ENCODE peak calls at places on chromosomes 7 and 10, in four cellular contexts. U is GM12878, N is H1, V is HepG2. B is an unnamed sample.

GRCh38 chr10:104139221-104139620 is 17.2 kb downstream of the SFR1 start:
- DNase-seq in V (no peak), U (no peak), N (no peak), B (no peak)

GRCh38 chr10:99236627-99237309 is 1.1 kb upstream of the HPSE2 start:
- DNase-seq in U (no peak), V (no peak), N (no peak), B (no peak)

GRCh38 chr10:19816420-19817250 is at the start of gene PLXDC2:
- DNase-seq in N (no peak), V (no peak), U (no peak), B (peak)

GRCh38 chr7:139774376-139774775 is 3.4 kb downstream of the HIPK2 start:
- DNase-seq in N (no peak), U (no peak), V (no peak), B (no peak)

GRCh38 chr7:27242580-27243339 is at the start of gene EVX1:
- DNase-seq in N (no peak), U (no peak), V (no peak), B (no peak)

GRCh38 chr10:19930936-19931859 is 115.0 kb downstream of the PLXDC2 start:
- DNase-seq in V (no peak), N (no peak), U (no peak), B (no peak)

GRCh38 chr7:50448823-50449222 is 1.3 kb downstream of the FIGNL1 start:
- DNase-seq in U (no peak), V (no peak), N (no peak), B (no peak)

GRCh38 chr10:35783305-35783838 is 141.3 kb upstream of the FZD8 start:
- DNase-seq in V (no peak), N (no peak), U (no peak), B (no peak)

GRCh38 chr7:43872401-43873165 is 3.3 kb upstream of the MRPS24 start:
- DNase-seq in U (no peak), V (no peak), N (no peak), B (no peak)

GRCh38 chr10:78905015-78905939 is 163.5 kb upstream of the ZMIZ1 start:
- DNase-seq in V (no peak), N (no peak), U (no peak), B (no peak)

GRCh38 chr10:88256013-88256680 is 327.0 kb downstream of the RNLS start:
- DNase-seq in N (no peak), U (no peak), V (no peak), B (no peak)

GRCh38 chr10:78849115-78849514 is 219.7 kb upstream of the ZMIZ1 start:
- DNase-seq in N (no peak), V (no peak), U (no peak), B (no peak)

GRCh38 chr10:31353574-31353973 is 34.6 kb downstream of the ZEB1 start:
- DNase-seq in V (peak), N (no peak), U (peak), B (no peak)

GRCh38 chr7:27767374-27767773 is 27.4 kb downstream of the TAX1BP1 start:
- DNase-seq in N (no peak), V (no peak), U (no peak), B (no peak)

GRCh38 chr10:5553400-5554170 is 28.8 kb downstream of the CALML3 start:
- DNase-seq in N (no peak), V (no peak), U (no peak), B (no peak)

GRCh38 chr10:77859200-77859864 is 67.2 kb downstream of the DLG5 start:
- DNase-seq in U (no peak), V (no peak), N (no peak), B (no peak)

GRCh38 chr10:121294630-121295029 is 303.6 kb downstream of the FGFR2 start:
- DNase-seq in U (no peak), N (no peak), V (no peak), B (no peak)

GRCh38 chr10:122863216-122863615 is 16.2 kb downstream of the FAM24B start:
- DNase-seq in V (no peak), U (no peak), N (no peak), B (no peak)

GRCh38 chr7:106774768-106775551 is 90.1 kb upstream of the PIK3CG start:
- DNase-seq in V (no peak), N (no peak), U (no peak), B (no peak)

GRCh38 chr10:68080853-68081431 is 5.9 kb upstream of the HERC4 start:
- DNase-seq in V (no peak), U (no peak), N (no peak), B (no peak)

GRCh38 chr7:134040988-134041387 is 86.2 kb upstream of the LRGUK start:
- DNase-seq in N (no peak), U (no peak), V (no peak), B (no peak)

DNA sequence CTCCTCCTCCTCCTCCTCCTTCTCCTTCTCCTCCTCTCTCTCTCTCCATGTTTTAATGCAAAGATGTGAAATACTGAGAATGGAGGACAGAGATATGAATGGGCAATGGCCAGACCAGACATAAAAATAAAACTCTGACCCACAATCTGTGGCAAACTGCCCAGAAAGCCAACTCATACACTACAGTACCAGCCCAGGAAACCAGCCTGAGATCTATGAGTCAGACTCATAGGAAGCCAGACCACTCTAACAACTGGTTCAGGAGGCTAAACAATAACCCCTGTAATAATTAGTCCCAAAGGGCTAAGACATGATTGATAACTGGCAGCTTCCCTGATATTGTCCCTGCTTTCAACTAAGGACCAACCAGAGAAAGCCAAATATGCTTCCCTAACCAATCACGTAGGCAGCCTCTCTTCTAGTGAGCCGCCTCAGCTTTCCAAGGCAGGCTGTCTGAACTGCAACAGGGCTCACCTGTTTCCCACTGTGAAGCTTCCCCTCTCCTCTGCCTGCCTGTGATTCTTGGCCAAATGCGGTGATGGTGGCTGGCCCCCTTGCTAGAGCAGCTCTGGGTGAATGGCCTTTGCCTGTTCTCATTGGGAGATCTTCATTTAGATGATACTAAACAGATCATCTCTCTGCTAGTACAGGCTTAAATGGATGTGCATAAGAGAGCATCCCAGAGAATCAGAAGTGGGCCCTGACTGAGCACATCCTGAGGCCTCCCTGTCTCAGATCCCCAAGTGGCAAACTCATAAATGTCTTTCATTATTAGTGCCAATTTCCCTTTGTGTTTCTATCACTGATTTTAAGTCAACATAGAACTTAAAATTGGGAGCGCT is 817.6 kb downstream of the TNS3 start:
- DNase-seq in V (no peak), U (peak), N (no peak), B (no peak)
- TF ChIP-seq SP1 in V (no peak), U (no peak), N (no peak), B (no peak)

GRCh38 chr7:85516675-85517074 is 329.8 kb upstream of the SEMA3D start:
- DNase-seq in N (no peak), U (no peak), V (no peak), B (no peak)

GRCh38 chr7:85522070-85522469 is 335.2 kb upstream of the SEMA3D start:
- DNase-seq in U (no peak), N (no peak), V (no peak), B (no peak)

GRCh38 chr7:85525661-85526060 is 338.8 kb upstream of the SEMA3D start:
- DNase-seq in V (no peak), U (no peak), N (no peak), B (no peak)

DNA sequence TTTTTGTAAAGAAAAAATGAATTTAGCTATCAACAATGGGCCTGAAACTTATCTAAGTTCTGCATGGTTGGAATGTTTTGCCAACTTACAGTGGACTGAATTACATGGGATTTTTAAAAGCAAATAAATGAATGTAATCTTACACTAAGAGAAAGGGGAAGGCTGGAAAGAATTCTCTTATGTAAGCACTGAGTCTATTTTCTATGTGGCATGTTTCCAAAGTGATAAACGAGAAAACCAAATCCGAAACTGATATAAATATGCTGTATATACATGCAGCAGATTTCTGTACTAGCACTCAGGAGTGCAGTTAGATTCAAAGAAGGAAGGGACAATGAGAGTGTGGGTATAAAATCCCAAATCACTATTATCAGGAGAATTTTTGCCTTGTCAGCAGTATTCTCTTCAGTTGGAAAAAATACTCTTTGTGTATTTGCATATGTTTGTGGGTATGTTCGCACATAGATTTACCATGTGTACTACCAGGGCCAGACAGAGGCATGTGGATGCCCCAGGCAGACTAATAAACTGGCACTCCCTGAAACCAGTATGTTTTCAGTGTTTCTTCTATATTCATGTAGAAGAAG is 334.3 kb upstream of the SEMA3D start:
- DNase-seq in V (no peak), N (no peak), U (no peak), B (no peak)
- TF ChIP-seq SUZ12 in V (no peak), N (no peak), U (no peak), B (no peak)

GRCh38 chr10:58925381-58925780 is 251.1 kb upstream of the PHYHIPL start:
- DNase-seq in V (no peak), N (no peak), U (no peak), B (no peak)

GRCh38 chr10:58921366-58921947 is 255.0 kb upstream of the PHYHIPL start:
- DNase-seq in U (no peak), V (no peak), N (no peak), B (no peak)

GRCh38 chr10:58920655-58921003 is 255.8 kb upstream of the PHYHIPL start:
- DNase-seq in N (no peak), U (no peak), V (no peak), B (no peak)

GRCh38 chr10:58918887-58919286 is 257.6 kb upstream of the PHYHIPL start:
- DNase-seq in N (no peak), U (no peak), V (no peak), B (no peak)

DNA sequence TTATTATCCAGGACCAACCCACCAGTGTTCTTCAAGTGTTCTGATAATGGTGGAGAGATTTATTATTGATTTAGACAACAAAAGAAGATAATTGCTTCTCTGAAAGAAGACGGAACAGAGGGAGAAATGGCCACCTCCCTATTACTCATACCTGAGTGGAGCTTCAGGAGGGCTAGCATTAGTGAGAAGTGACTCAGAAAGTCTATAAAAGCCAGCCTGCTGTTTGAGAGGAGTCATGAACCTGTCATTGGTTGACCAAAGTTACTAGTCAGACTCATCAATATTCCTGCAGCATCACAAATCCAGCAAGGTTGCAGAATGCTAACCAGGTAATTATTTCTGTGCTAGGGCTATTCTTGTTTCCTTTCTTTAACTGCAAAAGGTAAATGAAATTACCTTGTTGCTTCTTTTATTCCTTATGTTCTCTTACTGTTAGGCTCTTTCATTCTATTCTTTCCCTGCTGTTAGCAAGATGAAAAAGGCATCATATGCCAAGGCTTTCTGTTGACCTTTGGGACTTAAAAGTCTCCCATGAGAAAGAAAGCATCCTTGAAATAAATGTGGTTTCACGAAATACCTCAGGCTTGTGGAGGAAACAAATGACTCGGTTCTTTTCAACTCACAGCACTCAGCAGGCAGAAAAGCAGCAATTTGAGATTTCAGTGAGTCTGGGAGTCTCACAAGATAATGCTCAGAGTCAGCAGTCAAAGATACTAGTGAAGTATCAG is 256.4 kb upstream of the PHYHIPL start:
- DNase-seq in N (no peak), U (no peak), V (peak), B (no peak)
- TF ChIP-seq SP1 in N (no peak), U (no peak), V (no peak), B (no peak)

GRCh38 chr10:3763035-3763456 is 22.0 kb downstream of the KLF6 start:
- DNase-seq in U (no peak), N (no peak), V (no peak), B (no peak)

GRCh38 chr10:3759397-3759796 is 25.6 kb downstream of the KLF6 start:
- DNase-seq in N (no peak), V (no peak), U (no peak), B (no peak)

GRCh38 chr10:3761916-3762708 is 22.9 kb downstream of the KLF6 start:
- DNase-seq in V (peak), U (no peak), N (peak), B (no peak)

GRCh38 chr10:3760083-3760482 is 24.9 kb downstream of the KLF6 start:
- DNase-seq in U (no peak), N (no peak), V (no peak), B (no peak)

DNA sequence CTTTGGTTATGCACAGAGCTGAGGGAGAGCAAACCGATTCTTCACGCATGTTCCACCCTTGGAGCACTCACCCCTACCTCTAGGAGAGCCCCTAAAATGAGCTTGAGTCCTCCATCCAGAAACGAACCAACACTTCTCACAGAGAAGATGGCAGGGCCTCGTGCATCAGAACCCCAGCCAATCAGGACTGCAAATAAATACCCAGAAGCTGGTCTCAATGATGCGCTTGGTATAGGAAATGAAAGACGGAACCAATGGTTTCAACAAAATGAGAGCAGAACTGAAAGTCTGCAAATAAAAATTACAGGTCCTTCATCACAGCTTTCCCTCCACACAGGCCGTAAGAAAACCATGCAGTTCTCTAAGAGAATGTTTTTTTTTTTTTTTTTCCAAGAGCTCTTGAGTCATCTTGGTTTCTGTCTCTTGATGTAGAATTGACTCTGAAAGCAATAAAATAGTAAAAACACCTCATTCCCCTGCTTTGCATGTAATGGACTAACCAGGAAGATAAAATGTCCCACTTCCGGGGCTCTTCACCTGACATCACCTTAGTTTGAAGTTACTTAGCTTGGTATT is 23.8 kb downstream of the KLF6 start:
- DNase-seq in U (peak), N (no peak), V (no peak), B (no peak)
- TF ChIP-seq SUZ12 in U (no peak), N (no peak), V (no peak), B (no peak)

GRCh38 chr10:13943735-13944398 is 357.1 kb downstream of the PRPF18 start:
- DNase-seq in N (no peak), U (no peak), V (no peak), B (no peak)
- TF ChIP-seq SP1 in N (no peak), U (no peak), V (no peak), B (no peak)

DNA sequence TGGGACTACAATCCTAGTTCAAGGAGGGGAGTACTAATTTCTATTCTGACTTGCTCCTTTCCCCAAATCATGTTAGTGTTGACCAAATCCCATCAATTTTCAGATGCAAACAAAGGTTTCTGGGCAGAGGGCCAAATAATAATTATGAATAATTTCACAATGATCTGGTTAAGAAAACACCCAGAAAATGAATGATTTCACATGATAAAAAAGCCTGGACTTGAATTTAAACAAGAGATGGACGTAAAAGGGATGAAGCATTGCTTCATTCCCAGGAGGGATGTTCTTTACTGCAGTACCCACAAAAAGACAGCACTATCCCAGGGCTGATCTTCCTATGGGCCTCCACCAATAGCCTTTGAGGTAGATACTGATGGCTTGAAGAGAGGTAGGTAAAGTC is 201.0 kb downstream of the SLC25A13 start:
- DNase-seq in U (no peak), V (no peak), N (no peak), B (no peak)
- TF ChIP-seq SUZ12 in U (no peak), V (no peak), N (no peak), B (no peak)

GRCh38 chr10:52030051-52030867 is 283.8 kb upstream of the DKK1 start:
- DNase-seq in N (no peak), V (no peak), U (no peak), B (no peak)

GRCh38 chr10:52028518-52028858 is 285.6 kb upstream of the DKK1 start:
- DNase-seq in V (no peak), U (no peak), N (no peak), B (no peak)

GRCh38 chr10:52030975-52031374 is 283.1 kb upstream of the DKK1 start:
- DNase-seq in V (no peak), N (no peak), U (no peak), B (no peak)

GRCh38 chr10:52029628-52030027 is 284.5 kb upstream of the DKK1 start:
- DNase-seq in V (no peak), U (no peak), N (no peak), B (no peak)

DNA sequence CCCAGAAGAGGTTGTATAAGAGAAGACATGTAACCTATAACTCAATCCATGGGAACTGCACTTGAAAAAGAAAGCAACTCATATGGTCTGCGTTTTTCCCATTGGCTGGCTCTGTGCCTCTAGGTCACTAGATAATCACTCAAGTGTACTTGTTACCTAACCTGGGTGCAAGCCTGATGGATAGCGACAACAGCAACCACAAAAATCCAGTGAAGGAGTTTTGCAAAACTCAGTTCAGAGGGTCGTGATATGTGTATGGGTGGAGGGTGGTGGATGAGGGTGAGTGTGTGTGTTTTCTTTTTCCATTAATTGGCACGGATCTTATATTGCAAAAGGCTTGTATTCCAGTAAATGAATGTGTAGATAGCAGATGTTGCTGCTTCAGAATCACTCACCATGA is 287.0 kb upstream of the DKK1 start:
- DNase-seq in N (no peak), U (no peak), V (no peak), B (no peak)
- TF ChIP-seq SP1 in N (no peak), U (no peak), V (no peak), B (no peak)

DNA sequence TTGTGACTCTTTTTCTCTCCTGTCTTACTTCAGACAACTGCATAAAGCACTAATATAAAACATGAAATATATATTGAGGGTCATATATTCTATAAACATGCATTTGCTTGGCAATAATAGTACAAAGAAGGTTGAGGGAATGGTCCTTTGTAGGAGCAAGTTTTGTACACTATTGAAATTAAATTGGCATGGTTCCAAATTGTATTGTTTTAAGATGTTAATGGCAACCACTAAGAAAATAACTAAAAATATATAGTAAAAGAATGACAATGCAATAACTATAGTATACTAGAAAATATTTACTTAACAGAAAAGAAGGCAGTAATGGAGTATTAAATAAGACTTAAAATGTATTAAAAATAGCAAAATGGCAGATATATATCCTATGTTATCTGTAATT is 33.7 kb upstream of the KAT6B start:
- DNase-seq in U (no peak), N (no peak), V (no peak), B (no peak)
- TF ChIP-seq SUZ12 in U (no peak), N (no peak), V (no peak), B (no peak)

GRCh38 chr10:73439605-73440298 is 6.4 kb upstream of the MSS51 start:
- DNase-seq in V (no peak), N (no peak), U (no peak), B (no peak)
- TF ChIP-seq SP1 in V (no peak), N (no peak), U (no peak), B (no peak)

GRCh38 chr10:129768437-129769355 is 195.4 kb downstream of the EBF3 start:
- DNase-seq in V (no peak), N (peak), U (no peak), B (no peak)
- TF ChIP-seq SUZ12 in V (no peak), N (no peak), U (no peak), B (no peak)

B was measured in HEK293T.